ENCODE peak calls at places on chromosome 5, in seven cellular contexts. V is endothelial cell, C is breast epithelium, U is cardiac muscle cell, P is ureter, I is kidney tubule cell, G is H4. M is an unnamed sample.

GRCh38 chr5:125140855-125141254 is 394.4 kb upstream of the ZNF608 start:
- DNase-seq in V (no peak), C (no peak), U (peak), P (no peak), I (peak), G (peak), M (no peak)

GRCh38 chr5:134122530-134122929 is 8.0 kb downstream of the TCF7 start:
- DNase-seq in V (no peak), C (no peak), U (no peak), P (no peak), I (no peak), G (no peak), M (no peak)

GRCh38 chr5:97044057-97044456 is 98.4 kb downstream of the LIX1 start:
- DNase-seq in V (peak), C (no peak), U (peak), P (no peak), I (peak), G (peak), M (no peak)

GRCh38 chr5:37665889-37666288 is 174.0 kb downstream of the GDNF start:
- DNase-seq in V (peak), C (no peak), U (peak), P (no peak), I (peak), G (no peak), M (no peak)

GRCh38 chr5:169637085-169637855 is at the start of gene DOCK2:
- DNase-seq in V (peak), C (no peak), U (no peak), P (peak), I (no peak), G (no peak), M (no peak)

GRCh38 chr5:136133416-136134383 is 1.1 kb downstream of the SMAD5 start:
- DNase-seq in V (peak), C (peak), U (peak), P (peak), I (peak), G (peak), M (peak)

GRCh38 chr5:57320552-57320951 is 146.7 kb downstream of the GPBP1 start:
- DNase-seq in V (no peak), C (no peak), U (no peak), P (no peak), I (no peak), G (no peak), M (no peak)

GRCh38 chr5:141940695-141941271 is 17.1 kb downstream of the DELE1 start:
- DNase-seq in V (no peak), C (no peak), U (peak), P (no peak), I (no peak), G (peak), M (no peak)

GRCh38 chr5:84088996-84089395 is 295.7 kb downstream of the EDIL3 start:
- DNase-seq in V (no peak), C (no peak), U (peak), P (no peak), I (no peak), G (peak), M (no peak)

GRCh38 chr5:17400724-17401508 is 97.1 kb upstream of the TAF11L2 start:
- DNase-seq in V (no peak), C (no peak), U (no peak), P (no peak), I (no peak), G (no peak), M (no peak)

GRCh38 chr5:39755986-39756385 is 331.2 kb upstream of the DAB2 start:
- DNase-seq in V (no peak), C (no peak), U (peak), P (no peak), I (peak), G (peak), M (peak)

GRCh38 chr5:170431571-170431970 is 42.4 kb upstream of the KCNMB1 start:
- DNase-seq in V (no peak), C (no peak), U (no peak), P (no peak), I (no peak), G (no peak), M (no peak)

GRCh38 chr5:136811551-136811950 is 446.2 kb upstream of the TRPC7 start:
- DNase-seq in V (no peak), C (no peak), U (peak), P (no peak), I (peak), G (peak), M (peak)

GRCh38 chr5:150523472-150524350 is 15.8 kb downstream of the NDST1 start:
- DNase-seq in V (peak), C (no peak), U (peak), P (peak), I (peak), G (peak), M (peak)

GRCh38 chr5:1011226-1011631 is 2.6 kb downstream of the NKD2 start:
- DNase-seq in V (peak), C (no peak), U (peak), P (peak), I (peak), G (peak), M (peak)

GRCh38 chr5:180548563-180548962 is 42.7 kb downstream of the SCGB3A1 start:
- DNase-seq in V (no peak), C (no peak), U (no peak), P (no peak), I (no peak), G (no peak), M (no peak)

GRCh38 chr5:139574641-139575312 is 13.6 kb downstream of the UBE2D2 start:
- DNase-seq in V (peak), C (no peak), U (peak), P (no peak), I (no peak), G (peak), M (no peak)

GRCh38 chr5:9782806-9783560 is 152.8 kb upstream of the TAS2R1 start:
- DNase-seq in V (no peak), C (no peak), U (peak), P (no peak), I (no peak), G (peak), M (no peak)

GRCh38 chr5:65801332-65801731 is 79.3 kb downstream of the NLN start:
- DNase-seq in V (no peak), C (no peak), U (peak), P (no peak), I (peak), G (no peak), M (no peak)

GRCh38 chr5:169467382-169467781 is 116.2 kb upstream of the SPDL1 start:
- DNase-seq in V (no peak), C (no peak), U (peak), P (no peak), I (no peak), G (no peak), M (no peak)

GRCh38 chr5:141637693-141638419 is 1.1 kb downstream of the RELL2 start:
- DNase-seq in V (peak), C (peak), U (peak), P (peak), I (peak), G (no peak), M (peak)

GRCh38 chr5:32087086-32088082 is 86.7 kb downstream of the GOLPH3 start:
- DNase-seq in V (no peak), C (no peak), U (no peak), P (no peak), I (no peak), G (no peak), M (no peak)

GRCh38 chr5:31581498-31582099 is 49.5 kb downstream of the C5orf22 start:
- DNase-seq in V (no peak), C (no peak), U (peak), P (no peak), I (peak), G (peak), M (peak)

M was measured in RWPE1.